ENCODE peak calls at places on chromosome 12, in five cellular contexts. One of them, this sample, is unnamed.

GRCh38 chr12:7937867-7938506 is 2.0 kb upstream of the SLC2A3 start:
- DNase-seq in CD8-positive, alpha-beta T cell: no peak
- DNase-seq in ovary: no peak
- DNase-seq in left ventricle myocardium inferior: no peak
- DNase-seq in lower lobe of right lung: no peak
- DNase-seq in this sample: no peak

GRCh38 chr12:23169012-23170003 is 544.3 kb downstream of the ETNK1 start:
- DNase-seq in CD8-positive, alpha-beta T cell: no peak
- DNase-seq in ovary: no peak
- DNase-seq in left ventricle myocardium inferior: no peak
- DNase-seq in lower lobe of right lung: no peak
- DNase-seq in this sample: no peak

GRCh38 chr12:25957898-25958253 is 606 bp upstream of the RASSF8 start:
- DNase-seq in CD8-positive, alpha-beta T cell: no peak
- DNase-seq in ovary: peak; percentile 58
- DNase-seq in left ventricle myocardium inferior: no peak
- DNase-seq in lower lobe of right lung: no peak
- DNase-seq in this sample: no peak

GRCh38 chr12:20463920-20464524 is 95.7 kb downstream of the PDE3A start:
- DNase-seq in CD8-positive, alpha-beta T cell: no peak
- DNase-seq in ovary: no peak
- DNase-seq in left ventricle myocardium inferior: no peak
- DNase-seq in lower lobe of right lung: no peak
- DNase-seq in this sample: no peak

GRCh38 chr12:22533155-22533554 is 11.2 kb downstream of the C2CD5 start:
- DNase-seq in CD8-positive, alpha-beta T cell: no peak
- DNase-seq in ovary: no peak
- DNase-seq in left ventricle myocardium inferior: no peak
- DNase-seq in lower lobe of right lung: no peak
- DNase-seq in this sample: no peak

GRCh38 chr12:54173066-54173726 is 15.6 kb downstream of the SMUG1 start:
- DNase-seq in CD8-positive, alpha-beta T cell: no peak
- DNase-seq in ovary: peak; percentile 46
- DNase-seq in left ventricle myocardium inferior: peak; percentile 40
- DNase-seq in lower lobe of right lung: peak; percentile 50
- DNase-seq in this sample: peak; percentile 69

GRCh38 chr12:132827763-132828703 is 636 bp downstream of the GOLGA3 start:
- DNase-seq in CD8-positive, alpha-beta T cell: no peak
- DNase-seq in ovary: no peak
- DNase-seq in left ventricle myocardium inferior: no peak
- DNase-seq in lower lobe of right lung: peak; percentile 64
- DNase-seq in this sample: no peak

GRCh38 chr12:32005496-32006125 is 46.4 kb downstream of the RESF1 start:
- DNase-seq in CD8-positive, alpha-beta T cell: no peak
- DNase-seq in ovary: no peak
- DNase-seq in left ventricle myocardium inferior: no peak
- DNase-seq in lower lobe of right lung: no peak
- DNase-seq in this sample: no peak

GRCh38 chr12:64670856-64671639 is 60.8 kb downstream of the RASSF3 start:
- DNase-seq in CD8-positive, alpha-beta T cell: no peak
- DNase-seq in ovary: peak; percentile 38
- DNase-seq in left ventricle myocardium inferior: no peak
- DNase-seq in lower lobe of right lung: no peak
- DNase-seq in this sample: no peak

GRCh38 chr12:62898568-62898967 is 36.4 kb downstream of the PPM1H start:
- DNase-seq in CD8-positive, alpha-beta T cell: no peak
- DNase-seq in ovary: no peak
- DNase-seq in left ventricle myocardium inferior: no peak
- DNase-seq in lower lobe of right lung: no peak
- DNase-seq in this sample: no peak

GRCh38 chr12:122031342-122032216 is 9.9 kb downstream of the BCL7A start:
- DNase-seq in CD8-positive, alpha-beta T cell: peak; percentile 22
- DNase-seq in ovary: peak; percentile 49
- DNase-seq in left ventricle myocardium inferior: peak; percentile 48
- DNase-seq in lower lobe of right lung: peak; percentile 68
- DNase-seq in this sample: peak; percentile 57

GRCh38 chr12:79168687-79169086 is 304.1 kb downstream of the SYT1 start:
- DNase-seq in CD8-positive, alpha-beta T cell: no peak
- DNase-seq in ovary: no peak
- DNase-seq in left ventricle myocardium inferior: no peak
- DNase-seq in lower lobe of right lung: no peak
- DNase-seq in this sample: no peak

GRCh38 chr12:50104614-50105366 is 982 bp downstream of the GPD1 start:
- DNase-seq in CD8-positive, alpha-beta T cell: no peak
- DNase-seq in ovary: no peak
- DNase-seq in left ventricle myocardium inferior: no peak
- DNase-seq in lower lobe of right lung: no peak
- DNase-seq in this sample: no peak

GRCh38 chr12:14993117-14993516 is 20.3 kb downstream of the PDE6H start:
- DNase-seq in CD8-positive, alpha-beta T cell: no peak
- DNase-seq in ovary: no peak
- DNase-seq in left ventricle myocardium inferior: no peak
- DNase-seq in lower lobe of right lung: no peak
- DNase-seq in this sample: no peak

DNA sequence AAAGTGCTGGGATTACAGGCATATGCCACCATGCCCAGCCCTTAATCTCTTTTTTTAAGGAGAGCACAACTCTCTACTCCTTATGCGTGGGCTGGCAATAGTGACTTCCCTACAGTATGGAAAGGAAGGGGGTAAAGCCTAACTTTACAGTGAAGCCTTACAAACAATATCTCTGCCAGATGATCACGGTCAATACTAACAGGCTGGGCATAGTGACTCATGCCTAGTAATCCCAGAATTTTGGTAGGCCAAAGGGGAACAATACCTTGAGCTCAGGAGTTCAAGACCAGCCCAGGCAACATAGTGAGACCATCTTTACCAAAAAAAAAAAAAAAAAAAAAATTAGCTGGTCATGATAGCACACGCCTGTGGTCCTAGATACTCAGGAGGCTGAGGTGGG is 5.6 kb downstream of the PYM1 start:
- DNase-seq in CD8-positive, alpha-beta T cell: no peak
- DNase-seq in ovary: no peak
- DNase-seq in left ventricle myocardium inferior: no peak
- DNase-seq in lower lobe of right lung: no peak
- DNase-seq in this sample: no peak
- H3K4me1 ChIP-seq in CD8-positive, alpha-beta T cell: peaks cover 36% of the 10 kb centered on the region
- H3K4me1 ChIP-seq in ovary: peaks cover 5% of the 10 kb centered on the region
- H3K4me1 ChIP-seq in left ventricle myocardium inferior: peaks cover 33% of the 10 kb centered on the region
- H3K4me1 ChIP-seq in lower lobe of right lung: peaks cover 16% of the 10 kb centered on the region
- H3K4me1 ChIP-seq in this sample: no peaks in the 10 kb centered on the region

GRCh38 chr12:52278931-52279682 is 4.7 kb downstream of the KRT86 start:
- DNase-seq in CD8-positive, alpha-beta T cell: peak; percentile 62
- DNase-seq in ovary: peak; percentile 62
- DNase-seq in left ventricle myocardium inferior: peak; percentile 71
- DNase-seq in lower lobe of right lung: peak; percentile 88
- DNase-seq in this sample: peak; percentile 84

GRCh38 chr12:52275686-52276085 is 1.2 kb downstream of the KRT86 start:
- DNase-seq in CD8-positive, alpha-beta T cell: no peak
- DNase-seq in ovary: no peak
- DNase-seq in left ventricle myocardium inferior: no peak
- DNase-seq in lower lobe of right lung: no peak
- DNase-seq in this sample: no peak

GRCh38 chr12:52278530-52278929 is 4.1 kb downstream of the KRT86 start:
- DNase-seq in CD8-positive, alpha-beta T cell: no peak
- DNase-seq in ovary: no peak
- DNase-seq in left ventricle myocardium inferior: no peak
- DNase-seq in lower lobe of right lung: no peak
- DNase-seq in this sample: no peak

GRCh38 chr12:52279683-52280318 is 5.4 kb downstream of the KRT86 start:
- DNase-seq in CD8-positive, alpha-beta T cell: no peak
- DNase-seq in ovary: no peak
- DNase-seq in left ventricle myocardium inferior: no peak
- DNase-seq in lower lobe of right lung: no peak
- DNase-seq in this sample: no peak

GRCh38 chr12:52277486-52278245 is 3.2 kb downstream of the KRT86 start:
- DNase-seq in CD8-positive, alpha-beta T cell: no peak
- DNase-seq in ovary: no peak
- DNase-seq in left ventricle myocardium inferior: no peak
- DNase-seq in lower lobe of right lung: no peak
- DNase-seq in this sample: no peak
- H3K4me3 ChIP-seq in CD8-positive, alpha-beta T cell: no peak overlapping the region
- H3K4me3 ChIP-seq in ovary: no peak overlapping the region
- H3K4me3 ChIP-seq in left ventricle myocardium inferior: no peak overlapping the region
- H3K4me3 ChIP-seq in lower lobe of right lung: no peak overlapping the region
- H3K4me3 ChIP-seq in this sample: no peak overlapping the region

GRCh38 chr12:124370384-124370783 is 75.5 kb downstream of the RFLNA start:
- DNase-seq in CD8-positive, alpha-beta T cell: no peak
- DNase-seq in ovary: no peak
- DNase-seq in left ventricle myocardium inferior: no peak
- DNase-seq in lower lobe of right lung: no peak
- DNase-seq in this sample: no peak

GRCh38 chr12:124369055-124369900 is 74.4 kb downstream of the RFLNA start:
- DNase-seq in CD8-positive, alpha-beta T cell: no peak
- DNase-seq in ovary: peak; percentile 94
- DNase-seq in left ventricle myocardium inferior: peak; percentile 92
- DNase-seq in lower lobe of right lung: peak; percentile 92
- DNase-seq in this sample: peak; percentile 91

GRCh38 chr12:124370851-124371250 is 76.0 kb downstream of the RFLNA start:
- DNase-seq in CD8-positive, alpha-beta T cell: no peak
- DNase-seq in ovary: no peak
- DNase-seq in left ventricle myocardium inferior: no peak
- DNase-seq in lower lobe of right lung: no peak
- DNase-seq in this sample: no peak

GRCh38 chr12:124369901-124370378 is 75.0 kb downstream of the RFLNA start:
- DNase-seq in CD8-positive, alpha-beta T cell: no peak
- DNase-seq in ovary: no peak
- DNase-seq in left ventricle myocardium inferior: no peak
- DNase-seq in lower lobe of right lung: no peak
- DNase-seq in this sample: no peak

DNA sequence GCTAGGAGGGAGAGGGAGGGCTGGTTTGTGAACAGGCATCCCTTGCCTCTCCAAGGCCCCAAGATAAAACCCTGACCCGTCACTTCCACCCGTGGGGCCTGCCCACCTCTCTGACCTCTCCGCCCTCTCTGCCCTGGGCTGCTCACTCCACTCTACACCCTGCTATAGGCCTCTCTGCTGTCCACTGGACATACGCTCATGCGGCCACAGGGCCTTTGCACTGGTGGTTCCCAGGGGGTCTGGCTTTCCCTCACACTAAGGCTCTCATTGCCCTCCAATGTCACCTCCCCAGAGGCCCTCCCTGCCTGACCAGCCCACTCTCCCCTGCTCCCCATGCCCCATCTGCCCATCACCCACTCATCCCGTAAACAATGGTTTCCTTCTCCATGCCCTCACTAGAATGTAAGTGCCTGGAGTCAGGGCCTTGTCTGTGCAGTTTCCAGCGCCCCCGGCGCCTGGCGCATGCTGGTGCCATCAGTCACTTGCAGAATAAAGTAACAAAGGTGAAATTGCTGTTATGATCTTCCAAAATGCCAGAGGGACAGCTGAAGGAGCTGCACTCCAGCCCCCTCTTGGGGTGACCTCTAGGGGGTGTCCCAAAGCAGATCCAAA is 73.6 kb downstream of the RFLNA start:
- DNase-seq in CD8-positive, alpha-beta T cell: no peak
- DNase-seq in ovary: peak; percentile 47
- DNase-seq in left ventricle myocardium inferior: no peak
- DNase-seq in lower lobe of right lung: no peak
- DNase-seq in this sample: no peak
- H3K4me1 ChIP-seq in CD8-positive, alpha-beta T cell: no peaks in the 10 kb centered on the region
- H3K4me1 ChIP-seq in ovary: peaks cover 21% of the 10 kb centered on the region
- H3K4me1 ChIP-seq in left ventricle myocardium inferior: peaks cover 86% of the 10 kb centered on the region
- H3K4me1 ChIP-seq in lower lobe of right lung: peaks cover 41% of the 10 kb centered on the region
- H3K4me1 ChIP-seq in this sample: no peaks in the 10 kb centered on the region

GRCh38 chr12:6450091-6450868 is 1.6 kb upstream of the TAPBPL start:
- DNase-seq in CD8-positive, alpha-beta T cell: no peak
- DNase-seq in ovary: no peak
- DNase-seq in left ventricle myocardium inferior: no peak
- DNase-seq in lower lobe of right lung: no peak
- DNase-seq in this sample: peak; percentile 51
- H3K4me3 ChIP-seq in CD8-positive, alpha-beta T cell: no peak overlapping the region
- H3K4me3 ChIP-seq in ovary: peak overlapping the region; percentile 59
- H3K4me3 ChIP-seq in left ventricle myocardium inferior: peak overlapping the region; percentile 90
- H3K4me3 ChIP-seq in lower lobe of right lung: peak overlapping the region; percentile 66
- H3K4me3 ChIP-seq in this sample: peak overlapping the region; percentile 62

DNA sequence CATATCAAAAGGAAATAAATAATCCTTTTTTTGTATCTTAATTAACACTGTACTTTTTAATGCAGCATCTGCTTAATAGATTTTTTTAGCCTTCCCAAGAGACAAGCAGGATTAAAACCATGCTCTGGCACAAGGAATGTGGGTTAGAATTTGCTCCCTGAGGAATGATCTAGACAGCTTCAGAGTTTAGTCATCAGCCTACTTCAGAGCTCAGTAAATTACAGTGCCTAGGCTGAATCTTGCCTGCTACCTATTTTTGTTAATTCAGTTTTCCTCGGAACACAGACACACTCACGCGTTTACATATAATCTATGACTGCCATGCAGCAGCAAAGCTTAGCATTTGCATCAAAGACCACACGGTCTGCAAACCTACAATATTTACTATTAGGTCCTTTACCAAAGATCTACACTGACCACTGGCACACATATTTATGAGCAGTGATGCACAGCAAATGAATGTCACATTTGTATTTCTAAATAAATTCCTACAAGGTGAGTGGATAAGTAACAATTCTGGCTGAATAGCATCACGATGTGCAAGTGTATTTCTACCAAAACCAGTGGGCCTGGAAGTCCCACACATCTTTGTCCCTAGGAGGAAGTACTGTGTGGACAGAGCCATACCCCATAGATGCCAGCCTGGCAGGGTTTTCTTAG is 309.8 kb upstream of the TMEM132C start:
- DNase-seq in CD8-positive, alpha-beta T cell: no peak
- DNase-seq in ovary: no peak
- DNase-seq in left ventricle myocardium inferior: no peak
- DNase-seq in lower lobe of right lung: no peak
- DNase-seq in this sample: no peak
- H3K4me1 ChIP-seq in CD8-positive, alpha-beta T cell: no peaks in the 10 kb centered on the region
- H3K4me1 ChIP-seq in ovary: no peaks in the 10 kb centered on the region
- H3K4me1 ChIP-seq in left ventricle myocardium inferior: no peaks in the 10 kb centered on the region
- H3K4me1 ChIP-seq in lower lobe of right lung: no peaks in the 10 kb centered on the region
- H3K4me1 ChIP-seq in this sample: peaks cover 2% of the 10 kb centered on the region

DNA sequence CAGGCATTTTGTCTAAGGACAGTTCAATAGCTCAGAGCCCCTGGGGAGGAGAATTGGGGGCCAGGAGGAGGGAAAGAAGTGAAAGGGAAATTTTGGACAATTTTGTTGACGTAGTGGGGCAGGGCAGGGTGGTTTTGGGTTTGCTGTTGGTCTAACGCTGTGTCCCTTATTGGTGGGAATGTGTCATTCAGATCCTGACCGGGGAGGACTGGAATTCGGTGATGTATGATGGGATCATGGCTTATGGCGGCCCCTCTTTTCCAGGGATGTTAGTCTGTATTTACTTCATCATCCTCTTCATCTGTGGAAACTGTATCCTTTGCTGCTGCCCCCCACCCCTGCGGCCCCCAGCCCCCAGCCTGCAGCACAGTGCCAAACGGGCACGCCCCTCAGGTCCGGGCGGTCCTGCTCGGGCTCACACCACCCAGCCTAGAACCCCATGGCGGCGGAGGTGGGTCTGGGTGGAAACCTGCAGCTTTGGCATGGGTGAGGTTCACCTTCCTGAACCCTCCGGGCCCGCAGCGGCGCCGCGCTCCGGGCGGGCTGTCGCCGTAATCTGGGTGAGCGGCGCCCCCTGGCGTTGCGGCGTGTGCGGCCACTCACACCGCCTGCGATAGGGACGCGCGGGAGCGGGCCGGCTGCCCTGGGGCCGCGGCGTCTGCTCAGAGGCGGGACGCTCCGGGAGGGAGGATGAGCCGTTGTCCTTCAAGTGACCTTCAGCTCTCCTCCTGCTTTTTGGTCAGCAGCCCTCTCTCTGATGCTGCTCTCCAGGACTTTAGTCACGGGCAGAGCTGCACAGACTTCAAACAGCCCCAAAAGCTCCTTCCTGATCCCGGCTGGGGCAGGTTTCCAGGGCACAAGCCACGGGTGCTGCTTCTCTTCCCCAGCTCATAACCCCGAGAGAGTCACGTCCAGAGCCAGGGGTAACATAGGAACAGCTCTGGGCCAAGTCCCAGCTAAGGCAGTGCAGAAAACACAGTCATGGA is 211.8 kb upstream of the FKBP4 start:
- DNase-seq in CD8-positive, alpha-beta T cell: peak; percentile 21
- DNase-seq in ovary: peak; percentile 59
- DNase-seq in left ventricle myocardium inferior: peak; percentile 75
- DNase-seq in lower lobe of right lung: peak; percentile 73
- DNase-seq in this sample: peak; percentile 93
- H3K4me3 ChIP-seq in CD8-positive, alpha-beta T cell: no peak overlapping the region
- H3K4me3 ChIP-seq in ovary: no peak overlapping the region
- H3K4me3 ChIP-seq in left ventricle myocardium inferior: peak overlapping the region; percentile 39
- H3K4me3 ChIP-seq in lower lobe of right lung: no peak overlapping the region
- H3K4me3 ChIP-seq in this sample: no peak overlapping the region